ENCODE peak calls at places on chromosomes 3 and 15, in five cellular contexts. A is neuronal stem cell, S is H9, H is mesenchymal stem cell, D is H1. Z is an unnamed sample.

GRCh38 chr3:128491071-128491899 is 1.7 kb downstream of the GATA2 start:
- DNase-seq in A (no peak), S (peak), H (no peak), D (peak), Z (no peak)

GRCh38 chr3:192042116-192042515 is 581.2 kb downstream of the PYDC2 start:
- DNase-seq in A (no peak), S (no peak), H (no peak), D (no peak), Z (no peak)

GRCh38 chr3:117979466-117979865 is 1055.2 kb downstream of the IGSF11 start:
- DNase-seq in A (no peak), S (no peak), H (no peak), D (no peak), Z (no peak)

GRCh38 chr3:127443581-127444375 is 146.8 kb downstream of the TPRA1 start:
- DNase-seq in A (no peak), S (peak), H (no peak), D (peak), Z (no peak)

GRCh38 chr3:186824430-186825139 is 17.9 kb upstream of the ADIPOQ start:
- DNase-seq in A (no peak), S (peak), H (no peak), D (peak), Z (no peak)

GRCh38 chr3:24657870-24658535 is 163.4 kb upstream of the THRB start:
- DNase-seq in A (no peak), S (no peak), H (no peak), D (no peak), Z (no peak)

GRCh38 chr3:157082305-157082981 is 77.5 kb downstream of the CCNL1 start:
- DNase-seq in A (no peak), S (no peak), H (peak), D (no peak), Z (peak)

GRCh38 chr15:101031203-101031602 is 112.0 kb downstream of the LRRK1 start:
- DNase-seq in A (no peak), S (peak), H (peak), D (peak), Z (peak)

GRCh38 chr3:25784971-25785370 is 1.7 kb upstream of the NGLY1 start:
- DNase-seq in A (no peak), S (no peak), H (no peak), D (no peak), Z (no peak)

GRCh38 chr15:100493213-100493612 is 35.5 kb downstream of the CERS3 start:
- DNase-seq in A (no peak), S (no peak), H (no peak), D (no peak), Z (no peak)

GRCh38 chr3:28699283-28699682 is 350.7 kb upstream of the AZI2 start:
- DNase-seq in A (no peak), S (no peak), H (no peak), D (no peak), Z (no peak)

GRCh38 chr3:124832782-124833709 is 54.1 kb downstream of the ITGB5 start:
- DNase-seq in A (no peak), S (no peak), H (peak), D (no peak), Z (peak)

GRCh38 chr3:72343078-72343477 is 505.2 kb downstream of the SHQ1 start:
- DNase-seq in A (no peak), S (no peak), H (peak), D (no peak), Z (peak)

GRCh38 chr3:119743921-119744320 is 38.0 kb upstream of the NR1I2 start:
- DNase-seq in A (no peak), S (no peak), H (no peak), D (no peak), Z (no peak)

GRCh38 chr15:45130291-45131000 is 652 bp downstream of the DUOX1 start:
- DNase-seq in A (no peak), S (no peak), H (no peak), D (no peak), Z (no peak)

GRCh38 chr15:84600331-84600686 is 500 bp upstream of the ZSCAN2 start:
- DNase-seq in A (no peak), S (peak), H (peak), D (peak), Z (peak)

GRCh38 chr3:122774564-122774963 is 19.1 kb downstream of the HSPBAP1 start:
- DNase-seq in A (no peak), S (no peak), H (peak), D (no peak), Z (peak)

GRCh38 chr3:123328851-123329635 is 119.8 kb downstream of the ADCY5 start:
- DNase-seq in A (peak), S (peak), H (peak), D (peak), Z (peak)

GRCh38 chr3:61926913-61927312 is 365.5 kb downstream of the PTPRG start:
- DNase-seq in A (no peak), S (no peak), H (peak), D (no peak), Z (peak)

GRCh38 chr3:161558256-161558655 is 61.6 kb downstream of the OTOL1 start:
- DNase-seq in A (no peak), S (no peak), H (no peak), D (no peak), Z (no peak)

DNA sequence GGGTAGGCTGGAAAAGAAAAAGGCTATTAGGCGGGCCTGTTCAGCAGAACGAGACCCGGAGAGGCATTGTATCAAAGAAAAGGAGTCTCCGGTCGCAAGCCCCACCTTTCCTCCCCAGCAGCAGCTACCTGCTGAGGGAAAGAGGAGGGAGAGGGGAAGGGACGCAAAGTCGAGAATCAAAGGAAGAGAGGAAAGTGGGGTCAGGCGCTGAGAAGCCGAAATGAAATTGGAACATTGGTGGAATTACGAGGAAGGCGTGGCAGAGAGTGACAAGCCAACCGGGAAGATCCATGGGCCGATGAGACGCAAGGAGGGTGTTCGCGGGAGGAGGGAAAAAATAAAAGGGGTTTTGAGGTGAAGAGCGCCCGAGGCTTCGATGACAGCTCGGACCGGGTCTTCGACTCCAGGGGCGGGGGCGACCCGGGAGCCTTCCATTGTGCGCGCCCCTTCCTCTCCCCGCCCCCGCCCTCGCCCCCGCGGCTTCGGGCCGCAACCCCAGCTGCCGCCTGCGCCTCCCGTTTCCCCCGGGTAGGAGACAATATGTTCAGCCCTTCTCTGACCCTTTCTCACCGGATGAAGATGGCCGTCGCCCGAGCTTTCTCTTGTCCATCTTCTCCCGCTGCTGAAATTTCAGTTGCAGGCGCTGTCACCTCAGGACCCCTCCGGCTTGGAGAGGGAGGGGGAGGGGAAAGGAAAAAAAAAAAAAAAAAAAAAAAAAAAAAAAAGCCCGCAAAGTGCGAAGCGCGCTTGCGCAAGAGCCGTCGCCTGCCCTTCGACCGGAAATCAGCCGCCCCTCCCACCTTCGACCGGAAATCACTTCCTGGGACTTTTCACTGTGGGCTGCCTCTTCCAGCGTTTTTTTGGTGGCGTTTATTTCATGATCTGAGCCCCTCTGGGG is at the start of gene SENP7:
- DNase-seq in A (peak), S (peak), H (peak), D (peak), Z (peak)
- H2BK120ac ChIP-seq in A (no peak), S (no peak), H (peak), D (peak), Z (peak)

GRCh38 chr3:131705099-131705498 is 202.3 kb upstream of the MRPL3 start:
- DNase-seq in A (no peak), S (no peak), H (no peak), D (no peak), Z (no peak)
- H2BK120ac ChIP-seq in A (no peak), S (no peak), H (no peak), D (no peak), Z (no peak)

GRCh38 chr3:194206375-194206774 is 70.4 kb downstream of the HES1 start:
- DNase-seq in A (no peak), S (no peak), H (no peak), D (no peak), Z (peak)
- H2BK120ac ChIP-seq in A (no peak), S (no peak), H (no peak), D (peak), Z (no peak)

GRCh38 chr15:71083349-71083748 is 31.9 kb upstream of the THSD4 start:
- DNase-seq in A (no peak), S (no peak), H (no peak), D (no peak), Z (peak)
- H2BK120ac ChIP-seq in A (no peak), S (no peak), H (no peak), D (no peak), Z (no peak)

DNA sequence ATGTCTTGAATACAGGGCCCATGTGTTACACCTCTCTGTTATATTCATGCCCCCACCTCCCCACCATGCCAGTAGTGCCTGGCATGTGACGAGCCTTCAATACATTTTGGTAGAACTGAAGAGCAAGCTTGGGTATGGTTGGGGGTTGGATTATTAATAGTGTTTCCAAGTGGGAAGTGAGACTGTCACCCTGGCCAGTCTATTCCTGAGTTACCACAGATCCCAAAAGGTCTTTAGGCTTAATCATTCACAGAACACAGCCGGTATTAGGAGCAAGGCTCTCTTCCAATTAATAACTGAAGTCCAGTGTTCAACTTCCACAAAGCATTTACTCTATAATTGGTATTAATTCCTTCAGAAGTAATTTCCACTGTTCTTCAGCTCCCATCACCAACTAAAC is 231.9 kb upstream of the LRTM1 start:
- DNase-seq in A (no peak), S (no peak), H (no peak), D (no peak), Z (no peak)
- H2BK120ac ChIP-seq in A (no peak), S (no peak), H (peak), D (no peak), Z (peak)

DNA sequence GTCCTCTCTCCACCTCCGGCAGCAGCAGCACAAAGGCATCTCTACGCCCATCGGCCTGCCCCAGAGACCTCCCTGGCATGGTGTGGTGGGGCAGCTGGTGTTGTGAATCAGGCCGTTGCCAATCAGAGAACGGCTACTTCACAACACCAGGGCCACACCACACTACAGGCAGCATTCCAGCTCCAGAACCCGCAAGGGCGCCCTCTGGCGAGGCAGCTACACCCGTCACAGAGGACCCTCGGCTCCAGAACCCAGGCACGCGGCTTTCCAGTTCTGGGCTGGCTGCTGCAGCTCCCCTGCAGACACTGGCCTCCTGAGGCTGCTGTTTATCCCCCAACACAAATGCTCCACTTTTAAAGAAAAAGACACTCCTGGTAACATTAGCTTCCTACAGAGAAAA is 127.5 kb upstream of the TOPAZ1 start:
- DNase-seq in A (no peak), S (peak), H (no peak), D (peak), Z (peak)
- H2BK120ac ChIP-seq in A (no peak), S (no peak), H (no peak), D (no peak), Z (no peak)

GRCh38 chr15:80036067-80036466 is 23.4 kb upstream of the ZFAND6 start:
- DNase-seq in A (no peak), S (no peak), H (no peak), D (no peak), Z (no peak)

GRCh38 chr15:80042568-80042967 is 16.9 kb upstream of the ZFAND6 start:
- DNase-seq in A (no peak), S (no peak), H (no peak), D (no peak), Z (no peak)

DNA sequence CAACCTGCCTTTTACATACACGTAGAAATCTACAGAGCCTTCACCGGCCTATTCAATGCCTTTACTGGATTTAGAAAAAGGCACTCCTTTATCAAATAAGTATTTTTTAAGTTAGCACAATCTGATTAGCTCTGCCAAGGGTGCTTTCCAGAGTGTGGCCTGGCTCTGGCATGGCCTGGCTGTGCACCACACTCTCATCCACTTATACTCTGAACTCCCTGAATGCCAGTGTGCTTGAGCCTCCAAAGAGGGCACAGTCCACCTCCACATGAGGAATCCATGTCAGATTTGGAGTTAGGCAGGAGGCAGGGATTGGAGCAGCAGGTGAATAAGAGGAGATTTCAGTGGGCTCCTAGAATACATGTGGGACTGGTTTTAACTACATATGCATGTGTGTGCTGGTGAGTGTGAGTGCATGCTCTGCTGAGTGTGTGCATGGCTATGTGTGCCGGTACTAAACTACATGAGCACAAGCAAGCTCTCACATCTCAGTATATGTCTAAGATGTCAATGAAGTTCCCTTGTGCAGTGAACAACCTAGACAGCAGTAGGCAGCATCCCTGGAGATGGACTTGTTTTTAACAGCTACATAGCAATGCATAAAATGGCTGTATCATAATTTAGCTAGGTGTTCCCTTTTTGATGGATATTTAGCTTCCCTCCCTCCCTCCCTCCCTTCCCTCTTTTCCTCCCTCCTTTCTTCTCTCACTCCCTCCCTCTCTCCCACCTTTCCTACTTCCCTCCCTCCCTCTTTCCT is 17.8 kb upstream of the ZFAND6 start:
- DNase-seq in A (no peak), S (no peak), H (no peak), D (no peak), Z (no peak)
- H2BK120ac ChIP-seq in A (no peak), S (no peak), H (no peak), D (no peak), Z (no peak)

GRCh38 chr3:111851511-111851954 is 7.5 kb upstream of the PHLDB2 start:
- DNase-seq in A (no peak), S (no peak), H (peak), D (no peak), Z (peak)
- H2BK120ac ChIP-seq in A (no peak), S (no peak), H (no peak), D (no peak), Z (peak)

GRCh38 chr3:46884427-46884826 is 6.9 kb downstream of the PTH1R start:
- DNase-seq in A (no peak), S (no peak), H (no peak), D (no peak), Z (no peak)

GRCh38 chr3:46883252-46884185 is 6.0 kb downstream of the PTH1R start:
- DNase-seq in A (no peak), S (no peak), H (peak), D (peak), Z (no peak)

GRCh38 chr3:46881819-46882376 is 4.4 kb downstream of the PTH1R start:
- DNase-seq in A (no peak), S (no peak), H (peak), D (peak), Z (no peak)

GRCh38 chr3:46880884-46881818 is 3.6 kb downstream of the PTH1R start:
- DNase-seq in A (no peak), S (no peak), H (no peak), D (peak), Z (no peak)

GRCh38 chr3:46882377-46883015 is 5.0 kb downstream of the PTH1R start:
- DNase-seq in A (peak), S (no peak), H (peak), D (peak), Z (no peak)
- H2BK120ac ChIP-seq in A (peak), S (no peak), H (no peak), D (no peak), Z (no peak)

GRCh38 chr3:14252321-14253021 is 73.9 kb downstream of the LSM3 start:
- DNase-seq in A (no peak), S (no peak), H (no peak), D (no peak), Z (peak)
- H2BK120ac ChIP-seq in A (no peak), S (no peak), H (no peak), D (no peak), Z (peak)